ENCODE peak calls at places on chromosomes 11 and 22, in six cellular contexts. One of them, this sample, is unnamed.

GRCh38 chr11:7585816-7586215 is 72.0 kb downstream of the PPFIBP2 start:
- DNase-seq in activated CD4-positive, alpha-beta T cell treated with anti-CD3 and anti-CD28 coated beads, Interleukin-2, amount 50 U/mL, for 24 hours: no peak
- DNase-seq in A172: no peak
- DNase-seq in EL: peak; percentile 52
- DNase-seq in Kasumi-1: no peak
- DNase-seq in neuronal stem cell: no peak
- DNase-seq in this sample: no peak

GRCh38 chr22:20402960-20403778 is 9.2 kb downstream of the ZNF74 start:
- DNase-seq in activated CD4-positive, alpha-beta T cell treated with anti-CD3 and anti-CD28 coated beads, Interleukin-2, amount 50 U/mL, for 24 hours: no peak
- DNase-seq in EL: no peak
- DNase-seq in A172: no peak
- DNase-seq in neuronal stem cell: no peak
- DNase-seq in Kasumi-1: no peak
- DNase-seq in this sample: no peak

GRCh38 chr11:12116425-12117032 is 6.1 kb downstream of the MICAL2 start:
- DNase-seq in neuronal stem cell: no peak
- DNase-seq in Kasumi-1: no peak
- DNase-seq in activated CD4-positive, alpha-beta T cell treated with anti-CD3 and anti-CD28 coated beads, Interleukin-2, amount 50 U/mL, for 24 hours: no peak
- DNase-seq in A172: no peak
- DNase-seq in EL: no peak
- DNase-seq in this sample: no peak

GRCh38 chr22:39144101-39144815 is 8.2 kb downstream of the CBX7 start:
- DNase-seq in Kasumi-1: peak; percentile 45
- DNase-seq in neuronal stem cell: no peak
- DNase-seq in EL: peak; percentile 59
- DNase-seq in A172: peak; percentile 38
- DNase-seq in activated CD4-positive, alpha-beta T cell treated with anti-CD3 and anti-CD28 coated beads, Interleukin-2, amount 50 U/mL, for 24 hours: peak; percentile 36
- DNase-seq in this sample: peak; percentile 66

GRCh38 chr11:75388386-75389275 is 10.7 kb upstream of the RPS3 start:
- DNase-seq in neuronal stem cell: peak; percentile 76
- DNase-seq in activated CD4-positive, alpha-beta T cell treated with anti-CD3 and anti-CD28 coated beads, Interleukin-2, amount 50 U/mL, for 24 hours: peak; percentile 73
- DNase-seq in EL: peak; percentile 78
- DNase-seq in Kasumi-1: peak; percentile 92
- DNase-seq in A172: peak; percentile 86
- DNase-seq in this sample: peak; percentile 77

GRCh38 chr11:7473702-7474101 is 11.6 kb upstream of the OLFML1 start:
- DNase-seq in activated CD4-positive, alpha-beta T cell treated with anti-CD3 and anti-CD28 coated beads, Interleukin-2, amount 50 U/mL, for 24 hours: no peak
- DNase-seq in Kasumi-1: no peak
- DNase-seq in A172: no peak
- DNase-seq in EL: no peak
- DNase-seq in neuronal stem cell: no peak
- DNase-seq in this sample: no peak

GRCh38 chr11:14858404-14858803 is 33.6 kb downstream of the CYP2R1 start:
- DNase-seq in neuronal stem cell: no peak
- DNase-seq in EL: no peak
- DNase-seq in activated CD4-positive, alpha-beta T cell treated with anti-CD3 and anti-CD28 coated beads, Interleukin-2, amount 50 U/mL, for 24 hours: no peak
- DNase-seq in A172: no peak
- DNase-seq in Kasumi-1: no peak
- DNase-seq in this sample: no peak

GRCh38 chr11:128157423-128158298 is 429.7 kb downstream of the ETS1 start:
- DNase-seq in activated CD4-positive, alpha-beta T cell treated with anti-CD3 and anti-CD28 coated beads, Interleukin-2, amount 50 U/mL, for 24 hours: peak; percentile 65
- DNase-seq in A172: peak; percentile 48
- DNase-seq in Kasumi-1: peak; percentile 87
- DNase-seq in EL: peak; percentile 75
- DNase-seq in neuronal stem cell: peak; percentile 70
- DNase-seq in this sample: peak; percentile 83

GRCh38 chr11:133064152-133064877 is 468.0 kb downstream of the OPCML start:
- DNase-seq in A172: peak; percentile 6
- DNase-seq in neuronal stem cell: peak; percentile 68
- DNase-seq in activated CD4-positive, alpha-beta T cell treated with anti-CD3 and anti-CD28 coated beads, Interleukin-2, amount 50 U/mL, for 24 hours: no peak
- DNase-seq in EL: peak; percentile 72
- DNase-seq in Kasumi-1: no peak
- DNase-seq in this sample: peak; percentile 82

GRCh38 chr11:13262096-13262495 is 15.5 kb upstream of the BMAL1 start:
- DNase-seq in EL: peak; percentile 3
- DNase-seq in Kasumi-1: no peak
- DNase-seq in neuronal stem cell: no peak
- DNase-seq in A172: peak; percentile 35
- DNase-seq in activated CD4-positive, alpha-beta T cell treated with anti-CD3 and anti-CD28 coated beads, Interleukin-2, amount 50 U/mL, for 24 hours: no peak
- DNase-seq in this sample: no peak

GRCh38 chr11:73308003-73308962 is at the start of gene ARHGEF17:
- DNase-seq in neuronal stem cell: peak; percentile 90
- DNase-seq in Kasumi-1: peak; percentile 59
- DNase-seq in EL: peak; percentile 85
- DNase-seq in activated CD4-positive, alpha-beta T cell treated with anti-CD3 and anti-CD28 coated beads, Interleukin-2, amount 50 U/mL, for 24 hours: peak; percentile 10
- DNase-seq in A172: peak; percentile 65
- DNase-seq in this sample: peak; percentile 79

GRCh38 chr11:66694732-66695207 is 17.1 kb upstream of the RBM4B start:
- DNase-seq in A172: peak; percentile 96
- DNase-seq in activated CD4-positive, alpha-beta T cell treated with anti-CD3 and anti-CD28 coated beads, Interleukin-2, amount 50 U/mL, for 24 hours: peak; percentile 78
- DNase-seq in neuronal stem cell: peak; percentile 92
- DNase-seq in EL: peak; percentile 97
- DNase-seq in Kasumi-1: peak; percentile 85
- DNase-seq in this sample: peak; percentile 97

GRCh38 chr11:86230921-86231320 is 13.6 kb upstream of the EED start:
- DNase-seq in A172: peak; percentile 7
- DNase-seq in neuronal stem cell: no peak
- DNase-seq in EL: peak; percentile 34
- DNase-seq in Kasumi-1: no peak
- DNase-seq in activated CD4-positive, alpha-beta T cell treated with anti-CD3 and anti-CD28 coated beads, Interleukin-2, amount 50 U/mL, for 24 hours: no peak
- DNase-seq in this sample: peak; percentile 35

GRCh38 chr11:61972112-61972795 is 4.8 kb upstream of the FTH1 start:
- DNase-seq in A172: no peak
- DNase-seq in activated CD4-positive, alpha-beta T cell treated with anti-CD3 and anti-CD28 coated beads, Interleukin-2, amount 50 U/mL, for 24 hours: no peak
- DNase-seq in Kasumi-1: no peak
- DNase-seq in EL: no peak
- DNase-seq in neuronal stem cell: no peak
- DNase-seq in this sample: no peak

GRCh38 chr11:48006301-48006992 is 26.1 kb downstream of the PTPRJ start:
- DNase-seq in activated CD4-positive, alpha-beta T cell treated with anti-CD3 and anti-CD28 coated beads, Interleukin-2, amount 50 U/mL, for 24 hours: peak; percentile 52
- DNase-seq in Kasumi-1: no peak
- DNase-seq in EL: peak; percentile 61
- DNase-seq in A172: peak; percentile 55
- DNase-seq in neuronal stem cell: no peak
- DNase-seq in this sample: peak; percentile 53

GRCh38 chr11:27904358-27905055 is 203.4 kb downstream of the KIF18A start:
- DNase-seq in A172: peak; percentile 74
- DNase-seq in EL: peak; percentile 93
- DNase-seq in activated CD4-positive, alpha-beta T cell treated with anti-CD3 and anti-CD28 coated beads, Interleukin-2, amount 50 U/mL, for 24 hours: no peak
- DNase-seq in neuronal stem cell: no peak
- DNase-seq in Kasumi-1: no peak
- DNase-seq in this sample: peak; percentile 74

GRCh38 chr11:65574963-65575567 is 788 bp upstream of the EHBP1L1 start:
- DNase-seq in EL: no peak
- DNase-seq in Kasumi-1: no peak
- DNase-seq in activated CD4-positive, alpha-beta T cell treated with anti-CD3 and anti-CD28 coated beads, Interleukin-2, amount 50 U/mL, for 24 hours: no peak
- DNase-seq in A172: no peak
- DNase-seq in neuronal stem cell: no peak
- DNase-seq in this sample: peak; percentile 38

GRCh38 chr11:33735426-33736147 is 636 bp downstream of the CD59 start:
- DNase-seq in Kasumi-1: peak; percentile 18
- DNase-seq in activated CD4-positive, alpha-beta T cell treated with anti-CD3 and anti-CD28 coated beads, Interleukin-2, amount 50 U/mL, for 24 hours: peak; percentile 13
- DNase-seq in EL: peak; percentile 50
- DNase-seq in neuronal stem cell: peak; percentile 38
- DNase-seq in A172: peak; percentile 28
- DNase-seq in this sample: peak; percentile 53

GRCh38 chr11:11992257-11992690 is 16.2 kb downstream of the DKK3 start:
- DNase-seq in EL: peak; percentile 75
- DNase-seq in A172: peak; percentile 81
- DNase-seq in neuronal stem cell: no peak
- DNase-seq in Kasumi-1: no peak
- DNase-seq in activated CD4-positive, alpha-beta T cell treated with anti-CD3 and anti-CD28 coated beads, Interleukin-2, amount 50 U/mL, for 24 hours: no peak
- DNase-seq in this sample: peak; percentile 48

GRCh38 chr11:110524227-110524626 is 94.5 kb downstream of the FDX1 start:
- DNase-seq in EL: peak; percentile 95
- DNase-seq in activated CD4-positive, alpha-beta T cell treated with anti-CD3 and anti-CD28 coated beads, Interleukin-2, amount 50 U/mL, for 24 hours: no peak
- DNase-seq in A172: peak; percentile 0
- DNase-seq in Kasumi-1: no peak
- DNase-seq in neuronal stem cell: no peak
- DNase-seq in this sample: no peak